ENCODE peak calls at places on chromosomes 5 and 9, in five cellular contexts. One of them, this sample, is unnamed.

GRCh38 chr9:94002316-94003140 is 47.4 kb upstream of the BARX1 start:
- DNase-seq in H1: no peak
- DNase-seq in H9: peak; percentile 69
- DNase-seq in neuronal stem cell: peak; percentile 69
- DNase-seq in mesenchymal stem cell: peak; percentile 55
- DNase-seq in this sample: peak; percentile 50

GRCh38 chr9:133149130-133150015 is 14.3 kb downstream of the GBGT1 start:
- DNase-seq in neuronal stem cell: peak; percentile 86
- DNase-seq in H9: peak; percentile 89
- DNase-seq in mesenchymal stem cell: peak; percentile 90
- DNase-seq in H1: peak; percentile 73
- DNase-seq in this sample: peak; percentile 88

GRCh38 chr9:114844766-114845165 is 38.9 kb upstream of the TNFSF15 start:
- DNase-seq in mesenchymal stem cell: no peak
- DNase-seq in H1: no peak
- DNase-seq in H9: no peak
- DNase-seq in neuronal stem cell: no peak
- DNase-seq in this sample: no peak

GRCh38 chr5:148968311-148968710 is 94.6 kb downstream of the SH3TC2 start:
- DNase-seq in H1: no peak
- DNase-seq in H9: no peak
- DNase-seq in mesenchymal stem cell: peak; percentile 49
- DNase-seq in neuronal stem cell: no peak
- DNase-seq in this sample: no peak

GRCh38 chr5:171757853-171758535 is 27.6 kb upstream of the SMIM23 start:
- DNase-seq in H9: no peak
- DNase-seq in mesenchymal stem cell: peak; percentile 96
- DNase-seq in H1: no peak
- DNase-seq in neuronal stem cell: no peak
- DNase-seq in this sample: peak; percentile 99

GRCh38 chr5:115840825-115841224 is 540 bp downstream of the ATG12 start:
- DNase-seq in H1: no peak
- DNase-seq in H9: no peak
- DNase-seq in mesenchymal stem cell: peak; percentile 25
- DNase-seq in neuronal stem cell: no peak
- DNase-seq in this sample: no peak

GRCh38 chr5:61620660-61621650 is 288.9 kb downstream of the ZSWIM6 start:
- DNase-seq in mesenchymal stem cell: no peak
- DNase-seq in H9: no peak
- DNase-seq in H1: no peak
- DNase-seq in neuronal stem cell: no peak
- DNase-seq in this sample: no peak

GRCh38 chr5:125257057-125257970 is 510.9 kb upstream of the ZNF608 start:
- DNase-seq in H1: no peak
- DNase-seq in mesenchymal stem cell: no peak
- DNase-seq in neuronal stem cell: peak; percentile 5
- DNase-seq in H9: no peak
- DNase-seq in this sample: peak; percentile 7

GRCh38 chr9:8434621-8435020 is 635.0 kb upstream of the DMAC1 start:
- DNase-seq in H9: no peak
- DNase-seq in mesenchymal stem cell: no peak
- DNase-seq in H1: no peak
- DNase-seq in neuronal stem cell: no peak
- DNase-seq in this sample: no peak

GRCh38 chr9:127418037-127418471 is 6.1 kb upstream of the ZNF79 start:
- DNase-seq in H9: peak; percentile 89
- DNase-seq in neuronal stem cell: no peak
- DNase-seq in mesenchymal stem cell: no peak
- DNase-seq in H1: peak; percentile 43
- DNase-seq in this sample: no peak

GRCh38 chr5:10351199-10351881 is 2.2 kb upstream of the MARCHF6 start:
- DNase-seq in H1: no peak
- DNase-seq in H9: no peak
- DNase-seq in neuronal stem cell: no peak
- DNase-seq in mesenchymal stem cell: peak; percentile 47
- DNase-seq in this sample: peak; percentile 91

GRCh38 chr9:37486616-37487544 is 1.1 kb downstream of the POLR1E start:
- DNase-seq in H1: no peak
- DNase-seq in neuronal stem cell: no peak
- DNase-seq in H9: no peak
- DNase-seq in mesenchymal stem cell: peak; percentile 83
- DNase-seq in this sample: peak; percentile 98

GRCh38 chr9:83642784-83643183 is 19.8 kb downstream of the IDNK start:
- DNase-seq in neuronal stem cell: no peak
- DNase-seq in H9: no peak
- DNase-seq in H1: no peak
- DNase-seq in mesenchymal stem cell: no peak
- DNase-seq in this sample: no peak
- H3K27ac ChIP-seq in neuronal stem cell: no peak overlapping the region
- H3K27ac ChIP-seq in H9: no peak overlapping the region
- H3K27ac ChIP-seq in H1: no peak overlapping the region
- H3K27ac ChIP-seq in mesenchymal stem cell: no peak overlapping the region
- H3K27ac ChIP-seq in this sample: no peak overlapping the region

GRCh38 chr5:14269395-14269794 is 126.3 kb downstream of the TRIO start:
- DNase-seq in mesenchymal stem cell: no peak
- DNase-seq in H1: no peak
- DNase-seq in H9: peak; percentile 67
- DNase-seq in neuronal stem cell: no peak
- DNase-seq in this sample: no peak
- H2BK15ac ChIP-seq in mesenchymal stem cell: no peak overlapping the region
- H2BK15ac ChIP-seq in H1: no peak overlapping the region
- H2BK15ac ChIP-seq in H9: no peak overlapping the region
- H2BK15ac ChIP-seq in neuronal stem cell: no peak overlapping the region
- H2BK15ac ChIP-seq in this sample: peak overlapping the region; percentile 58

GRCh38 chr5:93584531-93585053 is 1.6 kb downstream of the NR2F1 start:
- DNase-seq in neuronal stem cell: no peak
- DNase-seq in mesenchymal stem cell: no peak
- DNase-seq in H9: no peak
- DNase-seq in H1: no peak
- DNase-seq in this sample: no peak
- H2AFZ ChIP-seq in neuronal stem cell: no peak overlapping the region
- H2AFZ ChIP-seq in mesenchymal stem cell: no peak overlapping the region
- H2AFZ ChIP-seq in H9: no peak overlapping the region
- H2AFZ ChIP-seq in H1: no peak overlapping the region
- H2AFZ ChIP-seq in this sample: peak overlapping the region; percentile 13

GRCh38 chr5:179798771-179799643 is 5.2 kb downstream of the LTC4S start:
- DNase-seq in mesenchymal stem cell: no peak
- DNase-seq in H1: no peak
- DNase-seq in neuronal stem cell: no peak
- DNase-seq in H9: no peak
- DNase-seq in this sample: no peak

GRCh38 chr5:179801304-179802206 is 5.1 kb downstream of the MGAT4B start:
- DNase-seq in H9: peak; percentile 88
- DNase-seq in neuronal stem cell: no peak
- DNase-seq in H1: no peak
- DNase-seq in mesenchymal stem cell: peak; percentile 68
- DNase-seq in this sample: peak; percentile 48

GRCh38 chr5:179800696-179801201 is 5.9 kb downstream of the MGAT4B start:
- DNase-seq in mesenchymal stem cell: no peak
- DNase-seq in H1: no peak
- DNase-seq in H9: no peak
- DNase-seq in neuronal stem cell: no peak
- DNase-seq in this sample: no peak

GRCh38 chr5:179799644-179799973 is 5.8 kb downstream of the LTC4S start:
- DNase-seq in mesenchymal stem cell: no peak
- DNase-seq in H1: no peak
- DNase-seq in H9: no peak
- DNase-seq in neuronal stem cell: no peak
- DNase-seq in this sample: no peak

GRCh38 chr5:179800071-179800695 is 6.4 kb downstream of the LTC4S start:
- DNase-seq in mesenchymal stem cell: no peak
- DNase-seq in H1: no peak
- DNase-seq in H9: no peak
- DNase-seq in neuronal stem cell: no peak
- DNase-seq in this sample: no peak
- H3K27ac ChIP-seq in mesenchymal stem cell: no peak overlapping the region
- H3K27ac ChIP-seq in H1: no peak overlapping the region
- H3K27ac ChIP-seq in H9: no peak overlapping the region
- H3K27ac ChIP-seq in neuronal stem cell: no peak overlapping the region
- H3K27ac ChIP-seq in this sample: no peak overlapping the region

GRCh38 chr9:104586496-104587180 is 12.6 kb downstream of the OR13C5 start:
- DNase-seq in H9: no peak
- DNase-seq in neuronal stem cell: no peak
- DNase-seq in H1: no peak
- DNase-seq in mesenchymal stem cell: no peak
- DNase-seq in this sample: no peak

DNA sequence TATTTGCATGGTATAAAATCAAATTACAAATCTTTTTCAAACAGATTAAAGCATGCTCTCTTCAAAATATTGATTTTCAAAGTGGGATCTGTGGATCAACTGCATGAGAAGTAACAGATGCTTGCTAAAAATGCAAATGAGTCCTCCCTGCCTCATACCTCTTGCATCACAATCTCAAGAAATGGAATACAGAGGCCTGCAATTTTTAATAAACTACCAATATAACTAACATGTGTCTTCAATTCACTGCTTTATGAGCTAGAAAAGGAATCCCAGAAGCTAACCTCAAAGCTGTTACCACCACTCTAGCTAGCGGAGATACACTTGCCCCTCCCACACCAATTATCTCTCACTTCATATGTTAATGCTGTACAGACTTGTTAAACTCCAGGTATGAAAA is 9.6 kb downstream of the OR13C5 start:
- DNase-seq in mesenchymal stem cell: no peak
- DNase-seq in H1: no peak
- DNase-seq in H9: no peak
- DNase-seq in neuronal stem cell: no peak
- DNase-seq in this sample: no peak
- H2BK15ac ChIP-seq in mesenchymal stem cell: no peak overlapping the region
- H2BK15ac ChIP-seq in H1: no peak overlapping the region
- H2BK15ac ChIP-seq in H9: no peak overlapping the region
- H2BK15ac ChIP-seq in neuronal stem cell: no peak overlapping the region
- H2BK15ac ChIP-seq in this sample: no peak overlapping the region

GRCh38 chr9:84894859-84895258 is 225.3 kb downstream of the NTRK2 start:
- DNase-seq in mesenchymal stem cell: no peak
- DNase-seq in neuronal stem cell: no peak
- DNase-seq in H9: no peak
- DNase-seq in H1: no peak
- DNase-seq in this sample: no peak
- H2AFZ ChIP-seq in mesenchymal stem cell: no peak overlapping the region
- H2AFZ ChIP-seq in neuronal stem cell: peak overlapping the region; percentile 65
- H2AFZ ChIP-seq in H9: no peak overlapping the region
- H2AFZ ChIP-seq in H1: no peak overlapping the region
- H2AFZ ChIP-seq in this sample: no peak overlapping the region

GRCh38 chr5:139985290-139985689 is 57.8 kb downstream of the NRG2 start:
- DNase-seq in neuronal stem cell: no peak
- DNase-seq in mesenchymal stem cell: no peak
- DNase-seq in H9: no peak
- DNase-seq in H1: no peak
- DNase-seq in this sample: no peak
- H3K27ac ChIP-seq in neuronal stem cell: no peak overlapping the region
- H3K27ac ChIP-seq in mesenchymal stem cell: peak overlapping the region; percentile 8
- H3K27ac ChIP-seq in H9: no peak overlapping the region
- H3K27ac ChIP-seq in H1: no peak overlapping the region
- H3K27ac ChIP-seq in this sample: no peak overlapping the region

DNA sequence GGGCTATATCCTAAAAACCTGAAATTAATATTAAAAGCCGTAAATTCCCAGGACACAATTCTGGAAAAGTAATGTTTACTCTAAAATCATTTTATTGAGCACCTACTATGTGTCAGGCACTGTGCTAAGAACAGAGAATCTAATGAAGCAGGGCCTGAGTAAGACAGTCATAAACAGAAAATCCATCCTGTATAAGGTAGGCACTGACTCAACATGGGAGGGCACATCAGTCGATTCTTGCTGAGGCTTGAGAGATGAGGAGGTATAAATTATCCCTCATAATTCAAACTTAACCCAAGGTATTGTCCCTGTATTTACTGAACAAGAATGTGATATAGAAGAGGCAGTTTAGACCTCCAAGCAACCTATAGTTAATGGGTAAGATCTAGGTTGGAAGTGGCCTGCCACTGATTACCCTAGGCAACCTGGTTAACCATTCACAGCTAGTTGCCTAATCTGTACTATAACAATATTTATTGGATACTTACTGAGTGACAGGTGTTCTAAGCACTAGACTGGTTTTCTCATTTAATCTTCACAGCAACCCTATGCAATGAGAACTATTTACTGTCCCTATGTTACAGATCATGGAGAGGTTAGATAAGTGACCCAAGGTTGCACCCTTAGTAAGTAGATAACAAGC is 317.8 kb downstream of the PDE4D start:
- DNase-seq in H1: no peak
- DNase-seq in neuronal stem cell: no peak
- DNase-seq in mesenchymal stem cell: no peak
- DNase-seq in H9: no peak
- DNase-seq in this sample: no peak
- H2BK15ac ChIP-seq in H1: no peak overlapping the region
- H2BK15ac ChIP-seq in neuronal stem cell: no peak overlapping the region
- H2BK15ac ChIP-seq in mesenchymal stem cell: no peak overlapping the region
- H2BK15ac ChIP-seq in H9: no peak overlapping the region
- H2BK15ac ChIP-seq in this sample: no peak overlapping the region

DNA sequence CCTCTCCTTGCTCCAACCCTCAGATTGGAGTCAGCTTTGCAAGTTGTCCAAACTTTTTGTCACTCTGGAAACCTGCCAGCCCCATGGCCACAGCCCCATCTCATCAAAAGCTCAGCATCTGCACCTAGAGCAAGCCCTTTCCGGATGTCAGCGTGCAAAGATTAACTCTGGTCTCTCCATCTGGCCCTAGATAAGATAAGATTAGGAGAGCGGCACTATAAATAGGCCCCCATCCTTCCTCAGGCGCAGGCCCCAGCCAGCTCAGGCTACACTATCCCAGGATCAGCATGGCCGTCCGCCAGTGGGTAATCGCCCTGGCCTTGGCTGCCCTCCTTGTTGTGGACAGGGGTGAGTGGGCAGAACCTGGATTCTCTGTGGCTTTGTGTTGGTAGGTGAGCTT is at the start of gene SPINK4:
- DNase-seq in mesenchymal stem cell: no peak
- DNase-seq in neuronal stem cell: no peak
- DNase-seq in H9: no peak
- DNase-seq in H1: no peak
- DNase-seq in this sample: peak; percentile 37
- H2AFZ ChIP-seq in mesenchymal stem cell: no peak within 1 kb of the TSS
- H2AFZ ChIP-seq in neuronal stem cell: peak within 1 kb of the TSS; percentile 74
- H2AFZ ChIP-seq in H9: no peak within 1 kb of the TSS
- H2AFZ ChIP-seq in H1: no peak within 1 kb of the TSS
- H2AFZ ChIP-seq in this sample: peak within 1 kb of the TSS; percentile 82

This sample was measured in IMR-90.